ENCODE peak calls at places on chromosomes 2 and 18, in eight cellular contexts. H, U, A, W, O, J, B and G are unnamed samples.

GRCh38 chr2:80238692-80239469 is 65.7 kb downstream of the LRRTM1 start:
- DNase-seq in J (peak), O (no peak), H (peak), B (no peak), U (peak), A (peak), W (peak), G (peak)

GRCh38 chr2:216308532-216308931 is 63.8 kb downstream of the MARCHF4 start:
- DNase-seq in B (no peak), W (no peak), A (no peak), O (no peak), H (no peak), U (peak), J (no peak), G (no peak)

GRCh38 chr2:102592601-102593000 is 26.8 kb upstream of the SLC9A2 start:
- DNase-seq in H (peak), U (no peak), W (no peak), A (no peak), J (peak), O (no peak), B (no peak), G (no peak)

GRCh38 chr18:3649559-3650426 is 199.8 kb downstream of the TGIF1 start:
- DNase-seq in B (no peak), J (peak), U (peak), W (no peak), O (no peak), H (peak), A (no peak), G (peak)

GRCh38 chr2:204608261-204608660 is 63.0 kb downstream of the PARD3B start:
- DNase-seq in B (no peak), W (peak), H (peak), A (no peak), U (no peak), O (no peak), J (no peak), G (peak)

GRCh38 chr18:11279461-11279860 is 130.1 kb upstream of the PIEZO2 start:
- DNase-seq in A (no peak), W (no peak), H (peak), O (no peak), U (peak), B (no peak), J (no peak), G (no peak)

GRCh38 chr2:17429130-17429529 is 89.1 kb downstream of the RAD51AP2 start:
- DNase-seq in H (no peak), W (no peak), J (no peak), B (no peak), A (no peak), U (peak), O (no peak), G (no peak)

GRCh38 chr2:231640229-231640628 is 47.6 kb downstream of the TEX44 start:
- DNase-seq in J (no peak), U (no peak), A (no peak), O (no peak), H (no peak), B (no peak), W (no peak), G (no peak)

GRCh38 chr2:241229563-241230401 is 41.3 kb downstream of the ANO7 start:
- DNase-seq in B (no peak), W (no peak), O (no peak), H (no peak), U (no peak), A (no peak), J (no peak), G (no peak)

GRCh38 chr2:29892576-29892975 is 28.8 kb downstream of the ALK start:
- DNase-seq in H (no peak), O (no peak), J (no peak), B (no peak), W (no peak), U (no peak), A (no peak), G (no peak)

GRCh38 chr2:55856936-55857335 is 66.6 kb downstream of the EFEMP1 start:
- DNase-seq in A (no peak), H (peak), O (no peak), U (peak), J (no peak), W (no peak), B (no peak), G (no peak)

GRCh38 chr18:2146092-2146491 is 425.2 kb downstream of the METTL4 start:
- DNase-seq in W (no peak), J (no peak), H (no peak), O (no peak), B (no peak), U (peak), A (no peak), G (no peak)

GRCh38 chr2:18503686-18504085 is 56.8 kb downstream of the RDH14 start:
- DNase-seq in B (no peak), H (no peak), U (no peak), O (no peak), A (no peak), J (no peak), W (no peak), G (no peak)

GRCh38 chr18:37779220-37779619 is 213.6 kb upstream of the CELF4 start:
- DNase-seq in H (no peak), B (no peak), W (no peak), O (no peak), J (no peak), A (no peak), U (no peak), G (no peak)

GRCh38 chr18:78021196-78021595 is 771.5 kb downstream of the GALR1 start:
- DNase-seq in B (no peak), A (no peak), H (no peak), U (no peak), O (no peak), J (no peak), W (no peak), G (no peak)

GRCh38 chr2:170073288-170073687 is 104.7 kb upstream of the MYO3B start:
- DNase-seq in U (peak), J (peak), W (peak), O (no peak), B (no peak), A (no peak), H (peak), G (peak)

GRCh38 chr2:105308785-105309540 is 20.6 kb downstream of the TGFBRAP1 start:
- DNase-seq in O (no peak), W (peak), A (no peak), H (no peak), J (no peak), B (peak), U (no peak), G (no peak)

GRCh38 chr2:137535897-137536296 is 428.4 kb upstream of the HNMT start:
- DNase-seq in A (no peak), W (no peak), O (no peak), B (no peak), J (no peak), U (no peak), H (no peak), G (no peak)

GRCh38 chr2:60092781-60093180 is 460.7 kb downstream of the BCL11A start:
- DNase-seq in O (no peak), U (no peak), H (no peak), A (no peak), W (no peak), J (no peak), B (no peak), G (no peak)

GRCh38 chr2:140855471-140855870 is 1275.3 kb downstream of the LRP1B start:
- DNase-seq in B (no peak), W (no peak), O (no peak), A (no peak), U (no peak), H (no peak), J (no peak), G (no peak)

GRCh38 chr2:47249427-47249826 is 94.3 kb upstream of the STPG4 start:
- DNase-seq in W (no peak), J (no peak), H (peak), B (no peak), A (no peak), O (no peak), U (no peak), G (no peak)

GRCh38 chr2:241903121-241904010 is 33.8 kb downstream of the RTP5 start:
- DNase-seq in B (no peak), J (no peak), H (no peak), A (no peak), W (no peak), U (no peak), O (no peak), G (no peak)

GRCh38 chr18:27355308-27355707 is 170.2 kb upstream of the CHST9 start:
- DNase-seq in U (no peak), H (no peak), O (no peak), W (no peak), B (no peak), J (no peak), A (no peak), G (no peak)